ENCODE peak calls at places on chromosome 6, in nine cellular contexts. H, D, M, X, E, I, L, Y and J are unnamed samples. For H3K4me1 and H3K9me3, the result is how much of the 10 kb centered on the place peaks cover.

GRCh38 chr6:81739230-81740195 is 13.0 kb downstream of the TENT5A start:
- DNase-seq in I (no peak), H (no peak), Y (no peak), L (no peak), D (no peak), M (no peak), X (no peak), E (no peak), J (no peak)

GRCh38 chr6:80439721-80440488 is 333.4 kb downstream of the BCKDHB start:
- DNase-seq in D (no peak), L (no peak), H (no peak), Y (no peak), I (peak), X (no peak), E (no peak), M (no peak), J (no peak)

GRCh38 chr6:73774311-73774766 is 78.3 kb downstream of the CD109 start:
- DNase-seq in M (no peak), H (no peak), X (no peak), L (peak), I (peak), E (no peak), Y (no peak), D (no peak), J (no peak)

GRCh38 chr6:4871825-4872224 is 95.6 kb downstream of the CDYL start:
- DNase-seq in D (no peak), L (no peak), E (no peak), I (no peak), H (no peak), Y (no peak), M (no peak), X (no peak), J (no peak)

GRCh38 chr6:117627533-117627932 is 25.2 kb upstream of the GOPC start:
- DNase-seq in I (no peak), X (no peak), H (no peak), M (no peak), Y (no peak), D (no peak), L (no peak), E (no peak), J (no peak)

GRCh38 chr6:45445749-45446454 is 68.2 kb upstream of the SUPT3H start:
- DNase-seq in X (peak), H (no peak), Y (no peak), M (peak), E (peak), L (peak), I (peak), D (no peak), J (no peak)

GRCh38 chr6:51753635-51754034 is 333.8 kb downstream of the PKHD1 start:
- DNase-seq in D (no peak), E (peak), Y (no peak), L (no peak), M (peak), I (no peak), H (no peak), X (no peak), J (peak)

GRCh38 chr6:143514996-143515760 is 3.7 kb upstream of the FUCA2 start:
- DNase-seq in I (peak), D (no peak), L (no peak), M (peak), E (no peak), H (no peak), Y (no peak), X (no peak), J (no peak)

GRCh38 chr6:49003348-49003747 is 459.7 kb downstream of the MMUT start:
- DNase-seq in D (no peak), E (no peak), I (no peak), H (no peak), M (no peak), L (no peak), Y (no peak), X (no peak), J (peak)

GRCh38 chr6:424741-425417 is 33.3 kb downstream of the IRF4 start:
- DNase-seq in I (no peak), L (no peak), Y (peak), D (no peak), E (no peak), H (no peak), X (no peak), M (no peak), J (no peak)

GRCh38 chr6:136350914-136351313 is 61.3 kb upstream of the BCLAF1 start:
- DNase-seq in Y (no peak), E (no peak), L (no peak), H (no peak), D (no peak), X (no peak), I (no peak), M (no peak), J (no peak)

GRCh38 chr6:131062245-131063027 is 609 bp downstream of the EPB41L2 start:
- DNase-seq in D (peak), M (peak), X (no peak), E (peak), I (no peak), Y (no peak), L (no peak), H (peak), J (peak)

GRCh38 chr6:131281471-131282270 is 146.4 kb downstream of the AKAP7 start:
- DNase-seq in M (no peak), I (peak), H (no peak), X (no peak), Y (peak), L (peak), E (peak), D (peak), J (no peak)

GRCh38 chr6:92180090-92180489 is 1239.3 kb downstream of the EPHA7 start:
- DNase-seq in X (no peak), H (no peak), L (no peak), E (no peak), D (no peak), M (no peak), Y (no peak), I (no peak), J (no peak)

GRCh38 chr6:133187657-133188453 is 53.3 kb upstream of the EYA4 start:
- DNase-seq in I (peak), X (no peak), E (no peak), M (no peak), Y (no peak), H (no peak), D (no peak), L (peak), J (no peak)

GRCh38 chr6:106125925-106126435 is 39.8 kb downstream of the PRDM1 start:
- DNase-seq in D (peak), L (no peak), M (no peak), I (peak), E (no peak), H (no peak), Y (no peak), X (no peak), J (no peak)

GRCh38 chr6:54802775-54803631 is 43.6 kb upstream of the FAM83B start:
- DNase-seq in M (no peak), D (no peak), L (peak), Y (no peak), H (no peak), X (no peak), E (peak), I (peak), J (no peak)

GRCh38 chr6:106473807-106474206 is 113.3 kb downstream of the CRYBG1 start:
- DNase-seq in M (no peak), I (peak), H (no peak), E (no peak), L (peak), Y (no peak), D (no peak), X (no peak), J (no peak)

GRCh38 chr6:125986956-125987617 is 747 bp downstream of the TRMT11 start:
- DNase-seq in D (no peak), X (peak), L (peak), M (no peak), Y (no peak), E (no peak), H (no peak), I (peak), J (no peak)

GRCh38 chr6:156461647-156462046 is 315.5 kb upstream of the ARID1B start:
- DNase-seq in L (no peak), E (no peak), M (no peak), I (no peak), D (no peak), H (no peak), X (no peak), Y (no peak), J (no peak)

GRCh38 chr6:22605736-22606135 is 36.4 kb downstream of the HDGFL1 start:
- DNase-seq in H (no peak), M (no peak), X (no peak), Y (no peak), D (no peak), L (peak), E (no peak), I (no peak), J (no peak)

GRCh38 chr6:99393366-99393697 is 663 bp downstream of the COQ3 start:
- DNase-seq in I (no peak), L (no peak), X (no peak), Y (no peak), D (no peak), M (no peak), E (no peak), H (no peak), J (no peak)

GRCh38 chr6:106097368-106098231 is 11.5 kb downstream of the PRDM1 start:
- DNase-seq in I (peak), X (no peak), D (peak), H (no peak), L (peak), E (no peak), M (no peak), Y (no peak), J (no peak)

GRCh38 chr6:47029865-47030561 is 12.1 kb downstream of the ADGRF1 start:
- DNase-seq in Y (no peak), L (no peak), M (no peak), E (no peak), I (no peak), H (no peak), D (no peak), X (no peak), J (no peak)

GRCh38 chr6:82589509-82590206 is 226.0 kb downstream of the TPBG start:
- DNase-seq in M (no peak), I (peak), D (no peak), X (peak), H (no peak), Y (no peak), E (peak), L (peak), J (peak)

GRCh38 chr6:130259557-130259956 is 36.8 kb upstream of the SAMD3 start:
- DNase-seq in D (no peak), Y (no peak), X (no peak), M (no peak), I (no peak), H (no peak), L (no peak), E (no peak), J (no peak)

GRCh38 chr6:63537126-63537958 is 34.9 kb upstream of the LOC128125822 start:
- DNase-seq in Y (no peak), H (no peak), D (no peak), M (no peak), I (no peak), E (peak), X (no peak), L (no peak), J (no peak)

GRCh38 chr6:95805699-95806098 is 210.1 kb upstream of the FUT9 start:
- DNase-seq in D (no peak), H (no peak), M (no peak), Y (no peak), I (no peak), L (no peak), X (no peak), E (no peak), J (no peak)

GRCh38 chr6:68279793-68280557 is 355.1 kb upstream of the ADGRB3 start:
- DNase-seq in H (peak), L (no peak), D (no peak), M (no peak), E (peak), X (no peak), I (peak), Y (no peak), J (no peak)

GRCh38 chr6:105069821-105070445 is 109.9 kb downstream of the POPDC3 start:
- DNase-seq in L (no peak), H (no peak), E (no peak), Y (no peak), D (no peak), M (no peak), I (no peak), X (no peak), J (no peak)

DNA sequence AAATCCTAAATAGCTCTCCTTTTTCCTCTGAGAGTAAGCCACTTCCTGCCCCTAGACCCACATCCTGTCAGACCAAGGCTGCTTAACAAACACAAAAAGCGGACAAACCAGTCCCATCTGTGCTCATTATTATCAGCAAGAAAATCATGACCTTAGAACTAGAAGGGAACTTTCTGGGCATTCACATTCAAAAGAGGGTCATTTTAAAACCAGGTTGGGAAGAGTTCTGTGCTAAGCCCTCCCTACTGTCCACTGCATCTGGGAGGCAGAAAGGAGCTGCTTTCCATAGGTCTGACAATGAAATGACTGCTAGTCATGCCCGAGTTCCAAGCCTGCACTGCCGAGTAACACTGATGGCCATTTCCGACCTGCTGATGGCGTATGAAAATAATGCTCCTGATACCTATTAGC is 15.4 kb downstream of the EZR start:
- DNase-seq in E (peak), D (peak), X (no peak), H (no peak), L (no peak), M (peak), Y (no peak), I (peak), J (no peak)
- H3K4me1 ChIP-seq in E (under half), D (half or more), X (under half), H (under half), L (under half), M (half or more), Y (half or more), I (under half), J (under half)

DNA sequence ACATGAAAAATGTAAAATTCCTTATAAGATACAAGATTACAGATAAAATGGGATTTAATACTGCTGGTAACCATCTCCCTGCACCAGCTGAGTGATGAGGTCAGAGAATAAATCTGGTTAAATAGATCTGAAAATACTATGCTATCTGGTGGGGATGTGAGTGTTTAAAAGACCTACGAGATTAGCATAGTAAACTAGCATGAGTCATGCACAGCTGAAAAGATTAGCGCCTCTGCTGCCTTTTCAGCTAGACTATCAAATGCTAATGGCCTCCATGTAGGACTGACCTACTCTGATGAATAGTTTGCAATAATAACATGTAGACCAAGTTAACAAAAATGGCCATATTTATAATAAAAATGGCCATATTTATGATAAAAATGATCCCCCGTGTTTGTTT is 553.3 kb downstream of the C6orf118 start:
- DNase-seq in M (no peak), L (no peak), Y (no peak), E (no peak), H (no peak), I (peak), D (no peak), X (no peak), J (no peak)
- H3K9me3 ChIP-seq in M (under half), L (under half), Y (under half), E (under half), H (under half), I (under half), D (under half), X (under half), J (under half)

GRCh38 chr6:129096651-129097290 is 213.8 kb downstream of the LAMA2 start:
- DNase-seq in M (no peak), D (no peak), I (no peak), L (no peak), X (no peak), Y (no peak), E (no peak), H (no peak), J (no peak)

GRCh38 chr6:129099696-129100095 is 216.8 kb downstream of the LAMA2 start:
- DNase-seq in M (no peak), X (no peak), E (no peak), I (no peak), L (no peak), H (no peak), Y (no peak), D (no peak), J (no peak)

GRCh38 chr6:129094147-129094546 is 211.2 kb downstream of the LAMA2 start:
- DNase-seq in M (no peak), D (no peak), Y (no peak), I (no peak), L (no peak), X (no peak), H (no peak), E (no peak), J (no peak)

GRCh38 chr6:129100164-129100563 is 217.2 kb downstream of the LAMA2 start:
- DNase-seq in X (no peak), H (no peak), E (no peak), L (no peak), D (no peak), M (no peak), I (no peak), Y (no peak), J (no peak)

GRCh38 chr6:129098061-129098553 is 215.2 kb downstream of the LAMA2 start:
- DNase-seq in E (no peak), M (no peak), L (no peak), H (no peak), X (no peak), D (no peak), I (no peak), Y (no peak), J (no peak)
- H3K4me1 ChIP-seq in E (under half), M (under half), L (under half), H (under half), X (under half), D (under half), I (under half), Y (under half), J (under half)

GRCh38 chr6:88661136-88661535 is 302.3 kb downstream of the RNGTT start:
- DNase-seq in L (no peak), X (no peak), E (no peak), Y (no peak), D (no peak), M (no peak), I (no peak), H (no peak), J (no peak)

GRCh38 chr6:88665131-88665530 is 298.3 kb downstream of the RNGTT start:
- DNase-seq in H (no peak), I (no peak), M (no peak), X (no peak), E (no peak), D (no peak), L (no peak), Y (no peak), J (no peak)

GRCh38 chr6:88662653-88663174 is 300.7 kb downstream of the RNGTT start:
- DNase-seq in L (no peak), I (no peak), H (no peak), D (no peak), X (no peak), E (no peak), Y (no peak), M (no peak), J (no peak)

GRCh38 chr6:88662163-88662580 is 301.2 kb downstream of the RNGTT start:
- DNase-seq in H (no peak), L (no peak), I (no peak), E (no peak), D (no peak), M (peak), Y (no peak), X (no peak), J (no peak)

GRCh38 chr6:88663801-88664200 is 299.6 kb downstream of the RNGTT start:
- DNase-seq in I (no peak), L (no peak), H (no peak), E (no peak), D (no peak), X (no peak), M (no peak), Y (no peak), J (no peak)
- H3K9me3 ChIP-seq in I (under half), L (under half), H (under half), E (half or more), D (under half), X (under half), M (under half), Y (under half), J (under half)

DNA sequence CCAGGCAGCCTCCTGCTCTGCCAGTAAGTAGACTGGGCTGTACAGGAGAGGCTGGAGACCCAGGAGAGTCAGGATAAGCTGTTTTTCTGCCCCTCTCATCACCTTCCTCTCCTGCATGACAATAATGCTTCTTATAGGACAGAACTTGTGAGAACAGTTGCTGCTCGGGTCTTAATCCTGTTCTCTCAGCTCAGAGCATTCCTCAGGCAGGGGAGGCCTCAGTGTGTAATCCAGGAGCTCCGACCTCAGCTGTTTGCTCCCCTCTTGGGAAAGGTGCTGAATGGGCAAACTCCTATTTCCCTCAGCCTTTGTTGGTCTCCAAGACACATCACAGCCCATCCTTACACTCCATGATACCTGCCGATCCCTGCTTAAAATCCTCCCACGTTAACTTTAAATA is 134.9 kb upstream of the LRFN2 start:
- DNase-seq in I (no peak), D (no peak), H (peak), E (no peak), Y (no peak), M (no peak), L (no peak), X (no peak), J (no peak)
- H3K4me1 ChIP-seq in I (under half), D (under half), H (under half), E (under half), Y (under half), M (under half), L (under half), X (half or more), J (half or more)

GRCh38 chr6:155352812-155353211 is 38.5 kb upstream of the TFB1M start:
- DNase-seq in I (peak), H (no peak), M (no peak), E (no peak), Y (no peak), L (peak), X (no peak), D (no peak), J (no peak)
- H3K9me3 ChIP-seq in I (under half), H (under half), M (under half), E (under half), Y (under half), L (under half), X (under half), D (under half), J (under half)

GRCh38 chr6:43773050-43773956 is 3.3 kb downstream of the VEGFA start:
- DNase-seq in X (peak), I (peak), M (peak), Y (peak), D (no peak), H (peak), E (peak), L (peak), J (peak)
- H3K4me1 ChIP-seq in X (half or more), I (under half), M (half or more), Y (under half), D (under half), H (under half), E (under half), L (under half), J (under half)

GRCh38 chr6:14375940-14376339 is 258.4 kb downstream of the CD83 start:
- DNase-seq in X (no peak), Y (no peak), M (no peak), E (no peak), H (no peak), L (no peak), D (no peak), I (no peak), J (no peak)

GRCh38 chr6:14380421-14380820 is 262.8 kb downstream of the CD83 start:
- DNase-seq in D (no peak), I (peak), Y (no peak), X (no peak), M (no peak), L (no peak), H (no peak), E (peak), J (no peak)

GRCh38 chr6:14381225-14381887 is 263.8 kb downstream of the CD83 start:
- DNase-seq in L (no peak), E (peak), X (no peak), I (no peak), H (no peak), D (no peak), M (no peak), Y (no peak), J (no peak)

GRCh38 chr6:14382381-14383236 is 265.0 kb downstream of the CD83 start:
- DNase-seq in Y (no peak), M (no peak), D (no peak), I (no peak), H (no peak), L (no peak), E (no peak), X (no peak), J (no peak)

DNA sequence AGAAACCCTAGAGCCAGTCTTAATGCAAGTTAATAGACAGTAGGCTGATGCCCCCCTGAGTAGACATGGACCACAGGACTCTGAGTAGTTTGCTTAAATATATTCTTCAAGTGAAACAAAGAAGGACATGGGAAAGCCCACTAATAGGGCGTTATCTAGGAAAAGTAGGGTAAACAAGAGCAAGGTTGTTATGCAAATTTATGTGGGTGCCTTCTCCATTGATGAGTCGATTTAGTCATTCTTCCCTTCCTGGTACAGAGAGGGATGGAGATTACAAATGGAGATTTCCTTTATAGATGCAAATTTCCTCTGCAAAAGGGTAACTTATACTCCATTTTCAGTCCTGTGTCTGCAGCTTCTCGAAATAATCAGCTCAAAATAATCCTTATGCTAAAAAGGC is 262.0 kb downstream of the CD83 start:
- DNase-seq in D (no peak), E (no peak), I (no peak), Y (no peak), X (no peak), M (no peak), L (no peak), H (no peak), J (no peak)
- H3K9me3 ChIP-seq in D (under half), E (under half), I (under half), Y (under half), X (under half), M (under half), L (under half), H (under half), J (under half)